ENCODE peak calls at places on chromosome 11, in ten cellular contexts. A is NCI-H1092 treated with DMSO at 0.1 percent for 48 hours; U is activated CD4-positive, alpha-beta T cell treated with anti-CD3 and anti-CD28 coated beads, Interleukin-2, amount 10 ng/mL, durations not matched to agents 24 days and 14 days; T is cerebellar cortex; E is Kasumi-1; M is SK-MEL-5; V is GF-D8; K is DMS153; C is stimulated activated CD4-positive, alpha-beta T cell treated with anti-CD3 and anti-CD28 coated beads, Interleukin-12 subunit alpha, Interleukin-12 subunit beta, amount 100 ng/mL, for 48 hours; Z is mesenchymal stem cell. B is an unnamed sample.

GRCh38 chr11:73493838-73494598 is 103.9 kb downstream of the FAM168A start:
- DNase-seq in Z (peak; percentile 42), U (no peak), E (no peak), K (no peak), M (no peak), V (no peak), C (no peak), A (no peak), T (peak; percentile 50), B (peak; percentile 47)

GRCh38 chr11:75150879-75151278 is at the start of gene SLCO2B1:
- DNase-seq in E (no peak), M (no peak), T (no peak), A (peak; percentile 32), Z (no peak), U (no peak), C (no peak), K (no peak), V (no peak), B (no peak)

GRCh38 chr11:37182036-37182435 is 584.0 kb upstream of the RAG2 start:
- DNase-seq in T (no peak), U (no peak), A (no peak), K (no peak), V (no peak), E (no peak), Z (no peak), M (no peak), C (no peak), B (no peak)

GRCh38 chr11:36288442-36289225 is 590 bp downstream of the COMMD9 start:
- DNase-seq in T (peak; percentile 11), E (peak; percentile 5), C (no peak), A (no peak), U (no peak), M (peak; percentile 20), V (no peak), Z (no peak), K (no peak), B (no peak)

GRCh38 chr11:121368504-121368903 is 75.9 kb downstream of the SC5D start:
- DNase-seq in T (no peak), E (no peak), Z (no peak), U (no peak), M (no peak), C (no peak), A (no peak), K (no peak), V (no peak), B (no peak)

GRCh38 chr11:74719011-74719410 is 12.2 kb downstream of the CHRDL2 start:
- DNase-seq in E (no peak), A (no peak), K (no peak), T (no peak), M (no peak), C (no peak), U (no peak), V (no peak), Z (no peak), B (no peak)

GRCh38 chr11:11845551-11845950 is 3.8 kb downstream of the USP47 start:
- DNase-seq in K (no peak), T (no peak), V (no peak), Z (no peak), C (no peak), A (no peak), M (no peak), E (no peak), U (no peak), B (no peak)

GRCh38 chr11:28615542-28615941 is 507.4 kb downstream of the METTL15 start:
- DNase-seq in Z (peak; percentile 55), E (no peak), K (no peak), T (no peak), C (no peak), V (no peak), M (no peak), A (no peak), U (no peak), B (no peak)

GRCh38 chr11:1694846-1695547 is 2.0 kb upstream of the KRTAP5-6 start:
- DNase-seq in K (no peak), Z (no peak), C (no peak), U (no peak), A (no peak), V (no peak), M (no peak), E (no peak), T (no peak), B (no peak)

GRCh38 chr11:125947419-125948277 is 1.8 kb downstream of the VSIG10L2 start:
- DNase-seq in C (no peak), V (no peak), K (no peak), E (no peak), A (no peak), M (no peak), Z (no peak), U (no peak), T (no peak), B (no peak)

GRCh38 chr11:33256808-33257159 is 397 bp upstream of the HIPK3 start:
- DNase-seq in T (no peak), U (no peak), K (no peak), E (no peak), V (no peak), A (no peak), C (no peak), Z (no peak), M (no peak), B (no peak)

GRCh38 chr11:9260182-9261146 is 4.7 kb downstream of the DENND5A start:
- DNase-seq in E (no peak), A (no peak), Z (peak; percentile 37), T (no peak), V (no peak), K (no peak), U (peak; percentile 68), C (no peak), M (no peak), B (no peak)

GRCh38 chr11:77184136-77184860 is 56.3 kb downstream of the MYO7A start:
- DNase-seq in E (no peak), Z (no peak), C (no peak), K (no peak), M (no peak), T (no peak), U (no peak), A (no peak), V (no peak), B (no peak)

GRCh38 chr11:96036863-96037262 is 113.0 kb upstream of the MTMR2 start:
- DNase-seq in Z (no peak), M (no peak), K (no peak), E (no peak), V (no peak), U (no peak), C (no peak), A (no peak), T (no peak), B (no peak)

GRCh38 chr11:36150986-36151385 is 138.2 kb downstream of the COMMD9 start:
- DNase-seq in M (peak; percentile 88), Z (no peak), T (no peak), E (no peak), C (no peak), U (no peak), V (no peak), K (no peak), A (no peak), B (no peak)

GRCh38 chr11:57426754-57427691 is at the start of gene SLC43A3:
- DNase-seq in U (peak; percentile 91), C (peak; percentile 81), A (peak; percentile 30), M (peak; percentile 51), Z (peak; percentile 74), E (peak; percentile 86), K (peak; percentile 25), V (peak; percentile 86), T (peak; percentile 41), B (peak; percentile 49)

GRCh38 chr11:67253872-67254624 is 12.2 kb upstream of the GRK2 start:
- DNase-seq in M (peak; percentile 29), A (no peak), K (no peak), Z (no peak), U (peak; percentile 64), C (no peak), E (no peak), T (no peak), V (no peak), B (no peak)

GRCh38 chr11:71330349-71330748 is 78.0 kb upstream of the SHANK2 start:
- DNase-seq in U (no peak), V (no peak), Z (no peak), E (no peak), T (no peak), A (no peak), K (no peak), C (no peak), M (no peak), B (no peak)

GRCh38 chr11:44755553-44756505 is 29.1 kb downstream of the TSPAN18 start:
- DNase-seq in C (no peak), M (no peak), V (no peak), E (no peak), K (no peak), A (peak; percentile 15), Z (no peak), U (no peak), T (peak; percentile 64), B (no peak)

GRCh38 chr11:33996498-33997454 is 54.8 kb upstream of the CAPRIN1 start:
- DNase-seq in T (peak; percentile 81), K (peak; percentile 56), M (peak; percentile 84), V (no peak), C (peak; percentile 58), A (peak; percentile 77), U (peak; percentile 93), E (peak; percentile 87), Z (peak; percentile 76), B (peak; percentile 19)

GRCh38 chr11:119794141-119794665 is 65.2 kb upstream of the NECTIN1 start:
- DNase-seq in Z (no peak), E (no peak), K (no peak), C (no peak), M (no peak), T (no peak), A (no peak), U (no peak), V (no peak), B (no peak)

GRCh38 chr11:121563003-121563402 is 110.2 kb upstream of the SORL1-AS1 start:
- DNase-seq in M (no peak), T (no peak), K (no peak), C (peak; percentile 21), E (no peak), V (no peak), Z (no peak), U (no peak), A (no peak), B (no peak)

GRCh38 chr11:122170815-122171475 is 54.9 kb upstream of the BLID start:
- DNase-seq in Z (peak; percentile 88), A (no peak), U (no peak), E (no peak), M (no peak), T (no peak), C (no peak), V (no peak), K (no peak), B (no peak)

GRCh38 chr11:31687861-31688260 is 123.3 kb downstream of the PAX6 start:
- DNase-seq in K (no peak), C (no peak), V (no peak), M (no peak), A (no peak), Z (no peak), E (no peak), T (peak; percentile 70), U (no peak), B (no peak)

GRCh38 chr11:106276859-106277436 is 199.5 kb downstream of the AASDHPPT start:
- DNase-seq in V (no peak), M (peak; percentile 2), Z (no peak), A (no peak), K (no peak), T (peak; percentile 34), U (no peak), E (no peak), C (no peak), B (no peak)

GRCh38 chr11:62792193-62792575 is 378 bp upstream of the TMEM223 start:
- DNase-seq in T (no peak), Z (peak; percentile 76), U (no peak), V (no peak), E (no peak), A (no peak), C (no peak), K (no peak), M (no peak), B (no peak)

GRCh38 chr11:127627629-127628462 is 627.3 kb upstream of the KIRREL3 start:
- DNase-seq in T (no peak), Z (no peak), U (no peak), V (no peak), C (no peak), A (peak; percentile 99), M (no peak), E (no peak), K (peak; percentile 90), B (no peak)

GRCh38 chr11:110979696-110980095 is 265.8 kb upstream of the POU2AF2 start:
- DNase-seq in U (no peak), K (no peak), E (no peak), T (no peak), C (no peak), V (no peak), A (no peak), Z (no peak), M (no peak), B (no peak)